ENCODE peak calls at places on chromosomes 13 and 19, in five cellular contexts. M, Y, P, F and Q are unnamed samples.

GRCh38 chr13:32001392-32001768 is 30.2 kb upstream of the FRY start:
- DNase-seq in M (no peak), Y (no peak), P (peak), F (no peak), Q (peak)

GRCh38 chr13:74768521-74769090 is 634.4 kb upstream of the KLF12 start:
- DNase-seq in M (peak), Y (no peak), P (no peak), F (no peak), Q (no peak)

GRCh38 chr13:85772379-85772778 is 26.8 kb downstream of the SLITRK6 start:
- DNase-seq in M (no peak), Y (no peak), P (no peak), F (no peak), Q (no peak)

GRCh38 chr13:44543424-44543823 is 32.7 kb downstream of the TSC22D1 start:
- DNase-seq in M (no peak), Y (no peak), P (no peak), F (no peak), Q (no peak)

GRCh38 chr19:58387338-58388174 is 487 bp downstream of the RPS5 start:
- DNase-seq in M (no peak), Y (no peak), P (no peak), F (no peak), Q (peak)

GRCh38 chr13:45194081-45194939 is 6.5 kb downstream of the KCTD4 start:
- DNase-seq in M (no peak), Y (no peak), P (no peak), F (no peak), Q (peak)

GRCh38 chr19:47625650-47626049 is 16.7 kb downstream of the BICRA start:
- DNase-seq in M (no peak), Y (no peak), P (no peak), F (no peak), Q (no peak)

GRCh38 chr13:44303681-44304432 is 69.8 kb upstream of the SERP2 start:
- DNase-seq in M (no peak), Y (no peak), P (no peak), F (no peak), Q (no peak)

GRCh38 chr19:22604571-22605274 is 29.4 kb upstream of the ZNF492 start:
- DNase-seq in M (no peak), Y (no peak), P (no peak), F (no peak), Q (no peak)

GRCh38 chr19:44748426-44749254 is at the start of gene BCL3:
- DNase-seq in M (no peak), Y (no peak), P (peak), F (peak), Q (no peak)

GRCh38 chr13:47976325-47976724 is 24.7 kb downstream of the SUCLA2 start:
- DNase-seq in M (no peak), Y (no peak), P (no peak), F (no peak), Q (no peak)

GRCh38 chr19:31318790-31319189 is 30.4 kb downstream of the TSHZ3 start:
- DNase-seq in M (no peak), Y (no peak), P (no peak), F (no peak), Q (no peak)

GRCh38 chr19:55667511-55667910 is 7.5 kb upstream of the EPN1 start:
- DNase-seq in M (no peak), Y (no peak), P (no peak), F (no peak), Q (no peak)

GRCh38 chr19:42024622-42025111 is 30.6 kb upstream of the ATP1A3 start:
- DNase-seq in M (peak), Y (no peak), P (no peak), F (no peak), Q (no peak)

GRCh38 chr19:42021185-42021584 is 27.2 kb upstream of the ATP1A3 start:
- DNase-seq in M (no peak), Y (no peak), P (no peak), F (no peak), Q (no peak)

GRCh38 chr19:42023121-42023942 is 29.3 kb upstream of the ATP1A3 start:
- DNase-seq in M (no peak), Y (no peak), P (no peak), F (peak), Q (peak)

GRCh38 chr19:42022616-42023015 is 28.6 kb upstream of the ATP1A3 start:
- DNase-seq in M (no peak), Y (no peak), P (no peak), F (no peak), Q (no peak)

DNA sequence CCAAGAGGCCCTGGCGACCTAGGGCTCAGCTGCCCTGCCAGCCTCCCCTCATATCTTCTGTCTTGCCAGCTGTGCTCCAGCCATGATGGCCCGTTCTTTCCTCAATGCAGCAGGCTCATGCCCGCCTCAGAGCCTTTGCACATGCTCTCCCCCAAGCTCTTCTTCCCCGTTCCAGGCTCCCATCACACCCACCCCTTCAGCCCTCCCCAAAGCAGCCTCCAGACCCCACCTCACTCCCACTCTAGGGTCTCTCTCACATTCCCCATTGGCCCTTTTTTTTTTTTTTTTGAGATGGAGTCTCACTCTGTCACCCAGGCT is 29.9 kb upstream of the ATP1A3 start:
- DNase-seq in M (no peak), Y (no peak), P (no peak), F (no peak), Q (no peak)
- TF ChIP-seq CTCF in M (no peak), Y (no peak), P (no peak), F (no peak), Q (peak)

GRCh38 chr13:72384186-72384823 is 343.1 kb downstream of the MZT1 start:
- DNase-seq in M (no peak), Y (no peak), P (no peak), F (no peak), Q (no peak)
- TF ChIP-seq CTCF in M (no peak), Y (no peak), P (no peak), F (no peak), Q (no peak)

DNA sequence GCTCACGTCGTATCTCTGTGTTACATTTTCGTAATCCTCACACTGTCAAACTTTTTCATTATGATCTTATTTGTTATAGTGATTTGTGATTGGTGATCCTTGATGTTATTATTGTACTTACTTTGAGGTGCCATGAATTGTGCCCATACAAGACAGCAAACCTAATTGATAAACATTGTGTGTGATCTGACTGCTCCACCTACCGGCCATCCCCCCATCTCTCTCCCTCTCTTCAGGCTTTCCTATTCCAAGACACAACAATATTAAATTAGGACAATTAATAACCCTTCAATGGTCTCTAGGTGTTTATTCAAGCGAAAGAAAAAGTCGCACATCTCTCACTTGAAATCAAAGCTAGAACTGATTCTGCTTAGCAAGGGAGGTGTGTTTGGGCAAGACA is 349.3 kb downstream of the RBM26 start:
- DNase-seq in M (no peak), Y (no peak), P (no peak), F (no peak), Q (no peak)
- TF ChIP-seq CTCF in M (no peak), Y (peak), P (no peak), F (no peak), Q (no peak)

DNA sequence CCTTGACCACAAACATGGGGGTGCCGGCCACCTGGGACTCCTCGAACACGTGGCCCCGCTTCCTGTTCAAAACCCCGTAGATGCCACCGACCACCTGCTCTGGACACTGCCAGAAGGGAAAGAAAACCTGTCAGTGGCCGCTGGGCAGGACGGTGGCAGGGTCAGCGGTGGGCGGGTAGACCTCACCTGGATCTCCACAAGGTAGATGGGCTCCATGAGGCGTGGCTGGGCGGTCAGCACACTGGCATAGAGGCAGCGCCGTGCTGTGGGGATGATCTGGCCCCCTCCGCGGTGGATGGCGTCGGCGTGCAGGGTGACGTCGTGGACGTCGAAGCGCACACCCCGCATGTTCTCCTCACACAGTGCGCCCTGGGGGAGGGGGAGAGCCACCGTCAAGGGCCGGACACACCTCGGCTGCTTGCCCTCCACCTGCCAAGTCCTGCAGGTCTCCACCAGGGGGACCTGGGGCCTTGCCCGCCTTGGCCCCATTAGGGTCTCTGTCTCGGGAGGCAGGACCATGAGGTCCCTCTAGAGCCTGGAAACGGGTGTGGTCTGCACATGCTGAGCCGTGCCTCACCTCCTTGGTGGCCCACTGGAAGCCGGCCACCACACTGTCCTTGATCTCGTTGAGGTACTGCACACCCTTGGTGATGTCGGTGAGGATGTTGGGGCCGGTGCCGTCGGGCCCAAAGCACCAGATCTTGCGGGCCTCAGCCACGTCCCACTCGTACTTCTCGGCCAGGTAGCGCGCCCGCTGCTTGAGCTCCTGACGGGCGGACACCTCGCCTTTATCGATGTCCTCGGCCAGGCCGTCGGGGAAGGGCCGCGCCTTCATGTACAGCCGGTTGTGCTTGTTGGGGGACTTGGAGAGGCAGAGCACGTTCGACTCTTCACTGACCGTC is 6.6 kb upstream of the DAPK3 start:
- DNase-seq in M (no peak), Y (no peak), P (peak), F (no peak), Q (no peak)
- TF ChIP-seq CTCF in M (peak), Y (peak), P (no peak), F (no peak), Q (peak)

DNA sequence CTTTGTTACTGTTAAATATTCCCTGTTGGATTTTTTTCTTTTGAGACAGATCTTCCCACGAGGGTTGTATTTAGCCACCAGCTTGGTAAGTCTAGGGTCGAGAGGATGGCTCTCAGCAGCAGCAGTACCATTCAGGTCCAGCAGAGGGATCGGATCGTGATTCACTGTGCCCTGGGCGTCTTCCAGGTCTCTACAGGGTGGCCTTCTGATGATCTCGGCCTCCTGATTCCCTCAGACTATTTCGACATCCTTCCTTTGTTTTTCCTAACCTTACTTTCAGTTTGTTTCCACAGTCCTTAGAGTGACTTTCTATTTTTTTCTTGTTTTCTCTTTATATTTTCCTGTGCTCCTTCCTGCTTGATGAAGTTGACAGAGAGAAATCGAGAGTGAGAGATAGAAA is 1436.9 kb downstream of the UQCRFS1 start:
- DNase-seq in M (no peak), Y (no peak), P (no peak), F (no peak), Q (no peak)
- TF ChIP-seq CTCF in M (peak), Y (no peak), P (no peak), F (no peak), Q (no peak)